ENCODE peak calls at places on chromosomes 7 and 10, in seven cellular contexts. L is mesothelial cell of epicardium, Z is foreskin keratinocyte, V is fibroblast of lung, B is neural crest cell, K is endothelial cell, W is cardiac muscle cell. X is an unnamed sample.

GRCh38 chr10:26697163-26697921 is at the start of gene PDSS1:
- DNase-seq in B (peak), Z (peak), K (peak), L (peak), V (peak), W (peak), X (peak)

GRCh38 chr7:18221377-18222290 is 194.0 kb upstream of the PRPS1L1 start:
- DNase-seq in W (peak), K (no peak), V (peak), L (no peak), Z (no peak), B (no peak), X (no peak)

GRCh38 chr7:131105294-131105802 is 222.3 kb upstream of the MKLN1 start:
- DNase-seq in W (peak), L (no peak), Z (no peak), V (no peak), K (no peak), B (no peak), X (peak)

GRCh38 chr7:22387583-22387982 is 30.6 kb upstream of the RAPGEF5 start:
- DNase-seq in V (peak), B (no peak), W (peak), Z (no peak), K (no peak), L (no peak), X (no peak)

GRCh38 chr10:126064512-126064911 is 168.1 kb downstream of the FANK1 start:
- DNase-seq in B (no peak), K (no peak), Z (no peak), W (no peak), L (no peak), V (no peak), X (no peak)

GRCh38 chr7:33300131-33300530 is 170.8 kb downstream of the BBS9 start:
- DNase-seq in L (no peak), B (no peak), V (no peak), K (no peak), Z (no peak), W (no peak), X (no peak)

GRCh38 chr7:4613855-4614548 is 68.1 kb upstream of the FOXK1 start:
- DNase-seq in K (no peak), B (no peak), L (no peak), Z (no peak), W (peak), V (peak), X (peak)

GRCh38 chr7:47833211-47833610 is 115.1 kb downstream of the PKD1L1 start:
- DNase-seq in K (no peak), B (no peak), W (no peak), L (no peak), V (no peak), Z (no peak), X (no peak)

GRCh38 chr10:129958118-129958685 is 5.9 kb downstream of the EBF3 start:
- DNase-seq in V (no peak), Z (no peak), B (no peak), W (peak), K (no peak), L (no peak), X (no peak)

GRCh38 chr10:35372329-35372728 is 36.0 kb downstream of the CCNY start:
- DNase-seq in L (no peak), B (no peak), K (peak), Z (peak), W (peak), V (no peak), X (peak)

GRCh38 chr7:103540986-103541385 is 95.0 kb upstream of the SLC26A5 start:
- DNase-seq in B (no peak), L (no peak), W (no peak), K (no peak), Z (no peak), V (no peak), X (no peak)
- TF ChIP-seq CTCF in B (no peak), L (no peak), W (no peak), K (no peak), Z (no peak), V (no peak), X (no peak)

GRCh38 chr10:71319800-71320392 is 837 bp downstream of the SLC29A3 start:
- DNase-seq in L (no peak), Z (no peak), B (no peak), V (no peak), W (no peak), K (no peak), X (no peak)
- TF ChIP-seq CTCF in L (peak), Z (no peak), B (peak), V (no peak), W (no peak), K (no peak), X (peak)

GRCh38 chr7:21305455-21306235 is 122.2 kb upstream of the SP4 start:
- DNase-seq in W (no peak), K (no peak), Z (peak), V (no peak), L (no peak), B (no peak), X (peak)

GRCh38 chr7:21304836-21305235 is 123.0 kb upstream of the SP4 start:
- DNase-seq in B (no peak), L (no peak), K (no peak), W (no peak), Z (no peak), V (no peak), X (no peak)

GRCh38 chr7:21299766-21300165 is 128.1 kb upstream of the SP4 start:
- DNase-seq in Z (no peak), V (no peak), W (no peak), B (no peak), K (no peak), L (no peak), X (no peak)

GRCh38 chr7:21300692-21301091 is 127.2 kb upstream of the SP4 start:
- DNase-seq in B (no peak), Z (no peak), K (no peak), V (no peak), W (no peak), L (no peak), X (peak)
- TF ChIP-seq CTCF in B (peak), Z (peak), K (no peak), V (peak), W (no peak), L (no peak), X (peak)

GRCh38 chr7:29329686-29330085 is 135.1 kb downstream of the CHN2 start:
- DNase-seq in V (no peak), Z (no peak), L (no peak), W (no peak), B (no peak), K (no peak), X (no peak)
- TF ChIP-seq CTCF in V (no peak), Z (no peak), L (no peak), W (no peak), B (no peak), K (no peak), X (no peak)

GRCh38 chr10:100670828-100671479 is 74.4 kb upstream of the PAX2 start:
- DNase-seq in W (peak), B (peak), V (no peak), Z (no peak), L (no peak), K (peak), X (peak)
- TF ChIP-seq CTCF in W (peak), B (peak), V (peak), Z (peak), L (peak), K (peak), X (peak)

GRCh38 chr10:60892571-60892970 is 51.4 kb downstream of the RHOBTB1 start:
- DNase-seq in V (no peak), L (no peak), Z (no peak), B (no peak), K (no peak), W (no peak), X (no peak)
- TF ChIP-seq CTCF in V (no peak), L (no peak), Z (no peak), B (no peak), K (no peak), W (no peak), X (no peak)

GRCh38 chr10:118564114-118564513 is 31.3 kb downstream of the PRLHR start:
- DNase-seq in W (no peak), V (no peak), L (no peak), K (no peak), Z (no peak), B (no peak), X (no peak)

GRCh38 chr10:118565301-118566075 is 30.0 kb downstream of the PRLHR start:
- DNase-seq in Z (no peak), V (no peak), K (no peak), W (no peak), L (no peak), B (no peak), X (no peak)

GRCh38 chr10:118562877-118563276 is 32.6 kb downstream of the PRLHR start:
- DNase-seq in V (no peak), L (no peak), K (no peak), Z (no peak), B (no peak), W (no peak), X (no peak)

GRCh38 chr10:118563373-118563890 is 32.0 kb downstream of the PRLHR start:
- DNase-seq in B (no peak), L (no peak), W (no peak), V (no peak), Z (no peak), K (no peak), X (no peak)

GRCh38 chr10:118564652-118565051 is 30.8 kb downstream of the PRLHR start:
- DNase-seq in V (no peak), L (no peak), Z (no peak), W (peak), K (peak), B (no peak), X (peak)
- TF ChIP-seq CTCF in V (peak), L (no peak), Z (peak), W (no peak), K (no peak), B (peak), X (no peak)